ENCODE peak calls at places on chromosomes 5 and 9, in eight cellular contexts. Y, I, R, H, J, T, W and P are unnamed samples.

GRCh38 chr9:98191210-98191609 is 1.2 kb downstream of the CORO2A start:
- DNase-seq in Y (no peak), I (no peak), R (no peak), H (no peak), J (no peak), T (no peak), W (no peak), P (no peak)

GRCh38 chr5:66209350-66209749 is 65.2 kb downstream of the SREK1 start:
- DNase-seq in Y (no peak), I (no peak), R (no peak), H (no peak), J (no peak), T (no peak), W (no peak), P (no peak)

GRCh38 chr9:108212179-108212578 is 643.6 kb downstream of the ACTL7B start:
- DNase-seq in Y (no peak), I (no peak), R (no peak), H (no peak), J (peak; percentile 7), T (no peak), W (no peak), P (no peak)

GRCh38 chr5:63439537-63439936 is 522.7 kb downstream of the HTR1A start:
- DNase-seq in Y (no peak), I (no peak), R (no peak), H (peak; percentile 9), J (no peak), T (no peak), W (no peak), P (no peak)

GRCh38 chr5:81906086-81906485 is 65.7 kb upstream of the ATG10 start:
- DNase-seq in Y (no peak), I (no peak), R (no peak), H (no peak), J (no peak), T (no peak), W (no peak), P (no peak)

GRCh38 chr5:91027316-91027937 is 355.7 kb downstream of the ARRDC3 start:
- DNase-seq in Y (peak; percentile 39), I (peak; percentile 80), R (no peak), H (no peak), J (no peak), T (no peak), W (no peak), P (no peak)

GRCh38 chr5:142366007-142366406 is 41.2 kb upstream of the SPRY4 start:
- DNase-seq in Y (no peak), I (no peak), R (no peak), H (no peak), J (no peak), T (no peak), W (no peak), P (no peak)

GRCh38 chr5:64869419-64869818 is 100.7 kb downstream of the CWC27 start:
- DNase-seq in Y (peak; percentile 72), I (no peak), R (no peak), H (no peak), J (no peak), T (no peak), W (peak; percentile 55), P (no peak)

GRCh38 chr5:69364414-69364813 is 4.9 kb downstream of the AK6 start:
- DNase-seq in Y (no peak), I (no peak), R (no peak), H (no peak), J (no peak), T (no peak), W (no peak), P (no peak)

GRCh38 chr9:110700953-110701352 is 32.4 kb downstream of the MUSK start:
- DNase-seq in Y (peak; percentile 22), I (no peak), R (no peak), H (no peak), J (no peak), T (no peak), W (no peak), P (no peak)

GRCh38 chr5:166795756-166796155 is 1495.7 kb upstream of the WWC1 start:
- DNase-seq in Y (no peak), I (no peak), R (no peak), H (no peak), J (no peak), T (no peak), W (no peak), P (no peak)

GRCh38 chr9:117707561-117707960 is 3.4 kb downstream of the TLR4 start:
- DNase-seq in Y (peak; percentile 53), I (no peak), R (no peak), H (no peak), J (no peak), T (no peak), W (no peak), P (no peak)

GRCh38 chr5:181181650-181182565 is 23.1 kb downstream of the TRIM7 start:
- DNase-seq in Y (peak; percentile 80), I (no peak), R (peak; percentile 75), H (no peak), J (no peak), T (peak; percentile 57), W (peak; percentile 56), P (no peak)

GRCh38 chr9:75464726-75465125 is 376.4 kb downstream of the OSTF1 start:
- DNase-seq in Y (no peak), I (no peak), R (no peak), H (no peak), J (no peak), T (no peak), W (no peak), P (no peak)

GRCh38 chr5:57598756-57599155 is 116.1 kb upstream of the ACTBL2 start:
- DNase-seq in Y (peak; percentile 27), I (no peak), R (no peak), H (no peak), J (no peak), T (no peak), W (no peak), P (no peak)

GRCh38 chr9:14104501-14104900 is 209.4 kb downstream of the NFIB start:
- DNase-seq in Y (no peak), I (no peak), R (no peak), H (no peak), J (no peak), T (no peak), W (no peak), P (no peak)